ENCODE peak calls at places on chromosome 14, in eight cellular contexts. L is HCT116, F is endothelial cell of umbilical vein, S is GM12878, K is stomach, J is transverse colon, H is prostate gland, M is sigmoid colon. R is an unnamed sample.

GRCh38 chr14:100104523-100105300 is 39.5 kb downstream of the EVL start:
- DNase-seq in F (peak; percentile 58), J (no peak), S (no peak), L (no peak), K (no peak), H (no peak), M (peak; percentile 55), R (peak; percentile 19)

GRCh38 chr14:62117010-62117717 is 354.9 kb downstream of the SNAPC1 start:
- DNase-seq in F (peak; percentile 60), H (peak; percentile 24), M (peak; percentile 65), S (no peak), K (peak; percentile 48), L (no peak), J (peak; percentile 48), R (peak; percentile 99)

GRCh38 chr14:104888489-104889373 is 23.7 kb downstream of the CEP170B start:
- DNase-seq in J (no peak), S (no peak), H (no peak), F (no peak), L (no peak), K (no peak), M (peak; percentile 54), R (no peak)

GRCh38 chr14:54637829-54638446 is 71.0 kb downstream of the SAMD4A start:
- DNase-seq in S (no peak), J (no peak), M (no peak), K (no peak), L (no peak), F (peak; percentile 89), H (no peak), R (no peak)

GRCh38 chr14:28143340-28143739 is 623.2 kb upstream of the FOXG1 start:
- DNase-seq in H (no peak), J (no peak), F (no peak), M (no peak), S (no peak), K (no peak), L (no peak), R (peak; percentile 31)

GRCh38 chr14:60184597-60185555 is 19.7 kb upstream of the DHRS7 start:
- DNase-seq in K (no peak), J (no peak), F (no peak), M (no peak), L (no peak), H (no peak), S (no peak), R (no peak)

GRCh38 chr14:99612737-99613330 is 8.8 kb upstream of the CCDC85C start:
- DNase-seq in F (no peak), L (no peak), H (no peak), M (no peak), J (no peak), S (no peak), K (no peak), R (no peak)

GRCh38 chr14:103905861-103906456 is 22.3 kb upstream of the TDRD9 start:
- DNase-seq in H (no peak), L (no peak), J (no peak), K (no peak), S (no peak), F (peak; percentile 15), M (no peak), R (peak; percentile 68)

GRCh38 chr14:76514599-76514998 is 138.7 kb downstream of the ESRRB start:
- DNase-seq in H (no peak), J (no peak), M (no peak), F (peak; percentile 16), K (no peak), S (no peak), L (peak; percentile 48), R (no peak)

GRCh38 chr14:55701638-55702037 is 121.6 kb downstream of the KTN1 start:
- DNase-seq in H (no peak), S (peak; percentile 45), K (no peak), J (no peak), L (no peak), M (no peak), F (no peak), R (no peak)

GRCh38 chr14:20683896-20684661 is at the start of gene RNASE4:
- DNase-seq in H (peak; percentile 93), M (peak; percentile 95), S (peak; percentile 82), K (peak; percentile 92), L (peak; percentile 78), J (peak; percentile 95), F (peak; percentile 88), R (peak; percentile 87)

GRCh38 chr14:76954791-76955190 is 73.7 kb downstream of the IRF2BPL start:
- DNase-seq in H (no peak), S (no peak), F (peak; percentile 54), L (no peak), K (no peak), M (no peak), J (no peak), R (no peak)

GRCh38 chr14:46384611-46385010 is 267.0 kb downstream of the RPL10L start:
- DNase-seq in F (no peak), L (no peak), M (no peak), S (no peak), J (no peak), H (no peak), K (no peak), R (no peak)

GRCh38 chr14:38016497-38016896 is 191.2 kb upstream of the SSTR1 start:
- DNase-seq in K (no peak), H (no peak), F (no peak), M (no peak), J (no peak), S (no peak), L (peak; percentile 2), R (peak; percentile 45)

GRCh38 chr14:91317381-91318313 is 73.1 kb upstream of the GPR68 start:
- DNase-seq in F (peak; percentile 52), K (peak; percentile 83), L (no peak), M (peak; percentile 72), S (no peak), J (peak; percentile 87), H (peak; percentile 81), R (no peak)

GRCh38 chr14:50013198-50013918 is 103.0 kb downstream of the VCPKMT start:
- DNase-seq in K (no peak), L (peak; percentile 85), J (no peak), F (no peak), S (no peak), H (peak; percentile 73), M (no peak), R (no peak)

GRCh38 chr14:56278383-56278782 is 160.2 kb downstream of the PELI2 start:
- DNase-seq in M (no peak), F (no peak), J (no peak), S (no peak), H (no peak), L (no peak), K (no peak), R (no peak)

GRCh38 chr14:95015046-95015445 is 142.3 kb downstream of the DICER1 start:
- DNase-seq in K (no peak), F (no peak), H (no peak), L (no peak), J (no peak), S (no peak), M (no peak), R (no peak)

GRCh38 chr14:106879241-106879640 is 1352.9 kb downstream of the TMEM121 start:
- DNase-seq in L (peak; percentile 10), K (peak; percentile 63), F (no peak), M (no peak), J (peak; percentile 72), S (no peak), H (no peak), R (peak; percentile 6)

DNA sequence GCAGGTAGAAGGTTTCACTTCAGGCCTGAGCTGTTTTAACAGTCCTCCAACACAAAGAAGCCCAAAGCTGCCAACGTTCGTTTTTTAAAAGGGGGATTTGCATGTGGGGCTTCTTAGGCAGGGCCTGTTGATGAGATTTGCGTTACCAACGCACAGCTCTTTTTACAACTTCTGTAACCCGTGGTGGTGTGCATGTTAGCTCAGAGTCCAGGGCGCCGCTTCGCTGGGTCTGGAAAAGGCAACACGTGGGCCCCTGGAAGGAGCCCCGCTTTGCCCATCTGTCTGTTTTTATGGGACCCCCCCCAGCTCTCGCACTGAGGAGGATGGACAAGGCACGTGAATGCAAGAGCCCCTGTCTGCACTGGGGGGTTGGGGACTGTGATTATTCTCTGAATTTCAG is 84.0 kb downstream of the ESR2 start:
- DNase-seq in M (no peak), S (no peak), K (no peak), F (no peak), L (no peak), H (no peak), J (no peak), R (no peak)
- H3K27ac ChIP-seq in M (peak overlapping the region; percentile 35), S (no peak overlapping the region), K (no peak overlapping the region), F (no peak overlapping the region), L (no peak overlapping the region), H (no peak overlapping the region), J (no peak overlapping the region), R (no peak overlapping the region)

GRCh38 chr14:26773906-26774593 is 176.2 kb upstream of the NOVA1 start:
- DNase-seq in F (peak; percentile 45), L (no peak), H (no peak), J (no peak), M (no peak), K (no peak), S (no peak), R (no peak)

GRCh38 chr14:26775765-26776577 is 178.1 kb upstream of the NOVA1 start:
- DNase-seq in F (peak; percentile 58), S (no peak), L (no peak), K (no peak), J (no peak), M (no peak), H (no peak), R (no peak)
- TF ChIP-seq POLR2AphosphoS5 in F (no peak), S (no peak), L (no peak), K (no peak), J (no peak), M (no peak), H (no peak), R (no peak)

GRCh38 chr14:22536853-22537338 is 52.1 kb downstream of the DAD1 start:
- DNase-seq in F (peak; percentile 98), H (peak; percentile 64), M (peak; percentile 86), S (peak; percentile 94), J (peak; percentile 48), L (peak; percentile 82), K (peak; percentile 55), R (no peak)
- H3K36me3 ChIP-seq in F (no peaks in the 10 kb centered on the region), H (no peaks in the 10 kb centered on the region), M (no peaks in the 10 kb centered on the region), S (peaks cover 3% of the 10 kb centered on the region), J (no peaks in the 10 kb centered on the region), L (no peaks in the 10 kb centered on the region), K (no peaks in the 10 kb centered on the region), R (no peaks in the 10 kb centered on the region)

DNA sequence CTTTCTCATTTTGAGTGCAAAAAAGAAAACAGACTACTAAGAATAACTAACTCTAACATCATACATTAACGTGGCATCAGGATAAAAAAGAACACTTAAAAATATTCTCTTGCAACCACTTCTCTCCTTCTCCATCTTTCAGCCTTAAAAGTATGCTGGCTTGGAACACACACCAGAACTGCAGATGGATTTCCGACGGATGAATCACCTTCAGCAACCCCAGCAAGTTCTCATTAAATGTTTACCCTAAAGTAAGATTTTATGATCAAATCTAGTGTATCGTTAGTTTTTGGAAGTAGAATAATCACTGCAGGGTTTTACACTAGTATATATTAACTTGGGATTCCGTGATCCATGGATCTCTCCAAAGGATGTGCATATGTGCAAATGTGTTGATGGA is 1.2 kb downstream of the NEK9 start:
- DNase-seq in F (peak; percentile 60), M (no peak), H (no peak), S (no peak), J (no peak), K (no peak), L (no peak), R (no peak)
- H3K27ac ChIP-seq in F (peak overlapping the region; percentile 95), M (peak overlapping the region; percentile 97), H (no peak overlapping the region), S (peak overlapping the region; percentile 88), J (peak overlapping the region; percentile 95), K (peak overlapping the region; percentile 98), L (peak overlapping the region; percentile 94), R (no peak overlapping the region)

GRCh38 chr14:73825551-73826188 is 26.0 kb upstream of the PTGR2 start:
- DNase-seq in H (peak; percentile 78), F (peak; percentile 71), M (peak; percentile 96), K (peak; percentile 97), J (peak; percentile 94), S (peak; percentile 20), L (peak; percentile 76), R (peak; percentile 90)
- TF ChIP-seq POLR2AphosphoS5 in H (peak; percentile 76), F (peak; percentile 49), M (peak; percentile 58), K (peak; percentile 90), J (peak; percentile 72), S (no peak), L (no peak), R (no peak)